ENCODE peak calls at places on chromosomes 16 and 17, in nine cellular contexts. One of them, this sample, is unnamed. For H3K4me1, the result is how much of the 10 kb centered on the place peaks cover.

GRCh38 chr16:24626251-24626650 is 86.9 kb downstream of the RBBP6 start:
- DNase-seq in esophagus squamous epithelium: no peak
- DNase-seq in uterus: no peak
- DNase-seq in A549: no peak
- DNase-seq in HCT116: no peak
- DNase-seq in GM12878: no peak
- DNase-seq in adrenal gland: no peak
- DNase-seq in body of pancreas: no peak
- DNase-seq in K562: no peak
- DNase-seq in this sample: no peak

GRCh38 chr16:26649646-26650045 is 417.1 kb upstream of the C16orf82 start:
- DNase-seq in esophagus squamous epithelium: no peak
- DNase-seq in uterus: no peak
- DNase-seq in A549: no peak
- DNase-seq in HCT116: no peak
- DNase-seq in GM12878: no peak
- DNase-seq in adrenal gland: no peak
- DNase-seq in body of pancreas: no peak
- DNase-seq in K562: no peak
- DNase-seq in this sample: no peak

GRCh38 chr17:68048996-68049395 is 13.5 kb downstream of the KPNA2 start:
- DNase-seq in esophagus squamous epithelium: no peak
- DNase-seq in uterus: no peak
- DNase-seq in A549: no peak
- DNase-seq in HCT116: peak
- DNase-seq in GM12878: no peak
- DNase-seq in adrenal gland: peak
- DNase-seq in body of pancreas: no peak
- DNase-seq in K562: peak
- DNase-seq in this sample: no peak

GRCh38 chr16:31474778-31475738 is 3.1 kb downstream of the TGFB1I1 start:
- DNase-seq in esophagus squamous epithelium: no peak
- DNase-seq in uterus: no peak
- DNase-seq in A549: no peak
- DNase-seq in HCT116: no peak
- DNase-seq in GM12878: no peak
- DNase-seq in adrenal gland: no peak
- DNase-seq in body of pancreas: no peak
- DNase-seq in K562: no peak
- DNase-seq in this sample: no peak

GRCh38 chr16:12168054-12169018 is 191.8 kb downstream of the SNX29 start:
- DNase-seq in esophagus squamous epithelium: no peak
- DNase-seq in uterus: no peak
- DNase-seq in A549: no peak
- DNase-seq in HCT116: no peak
- DNase-seq in GM12878: no peak
- DNase-seq in adrenal gland: no peak
- DNase-seq in body of pancreas: no peak
- DNase-seq in K562: no peak
- DNase-seq in this sample: no peak

GRCh38 chr17:50087912-50088405 is 7.2 kb upstream of the PDK2 start:
- DNase-seq in esophagus squamous epithelium: no peak
- DNase-seq in uterus: no peak
- DNase-seq in A549: no peak
- DNase-seq in HCT116: no peak
- DNase-seq in GM12878: no peak
- DNase-seq in adrenal gland: no peak
- DNase-seq in body of pancreas: no peak
- DNase-seq in K562: no peak
- DNase-seq in this sample: no peak

GRCh38 chr17:4327638-4328037 is 38.8 kb downstream of the UBE2G1 start:
- DNase-seq in esophagus squamous epithelium: no peak
- DNase-seq in uterus: no peak
- DNase-seq in A549: peak
- DNase-seq in HCT116: peak
- DNase-seq in GM12878: no peak
- DNase-seq in adrenal gland: no peak
- DNase-seq in body of pancreas: no peak
- DNase-seq in K562: peak
- DNase-seq in this sample: no peak

GRCh38 chr16:69927056-69927757 is 23.9 kb upstream of the CLEC18A start:
- DNase-seq in esophagus squamous epithelium: no peak
- DNase-seq in uterus: peak
- DNase-seq in A549: no peak
- DNase-seq in HCT116: no peak
- DNase-seq in GM12878: no peak
- DNase-seq in adrenal gland: peak
- DNase-seq in body of pancreas: peak
- DNase-seq in K562: no peak
- DNase-seq in this sample: no peak

GRCh38 chr16:55189975-55190636 is 133.9 kb upstream of the IRX6 start:
- DNase-seq in esophagus squamous epithelium: no peak
- DNase-seq in uterus: no peak
- DNase-seq in A549: no peak
- DNase-seq in HCT116: no peak
- DNase-seq in GM12878: no peak
- DNase-seq in adrenal gland: no peak
- DNase-seq in body of pancreas: no peak
- DNase-seq in K562: no peak
- DNase-seq in this sample: no peak

GRCh38 chr17:4018446-4018845 is 54.2 kb upstream of the ATP2A3 start:
- DNase-seq in esophagus squamous epithelium: no peak
- DNase-seq in uterus: no peak
- DNase-seq in A549: no peak
- DNase-seq in HCT116: no peak
- DNase-seq in GM12878: no peak
- DNase-seq in adrenal gland: no peak
- DNase-seq in body of pancreas: no peak
- DNase-seq in K562: no peak
- DNase-seq in this sample: no peak

GRCh38 chr17:7141824-7142223 is 27.2 kb upstream of the ASGR2 start:
- DNase-seq in esophagus squamous epithelium: no peak
- DNase-seq in uterus: no peak
- DNase-seq in A549: no peak
- DNase-seq in HCT116: no peak
- DNase-seq in GM12878: no peak
- DNase-seq in adrenal gland: no peak
- DNase-seq in body of pancreas: no peak
- DNase-seq in K562: no peak
- DNase-seq in this sample: peak

GRCh38 chr16:11296351-11296705 is 15.2 kb upstream of the PRM1 start:
- DNase-seq in esophagus squamous epithelium: no peak
- DNase-seq in uterus: no peak
- DNase-seq in A549: no peak
- DNase-seq in HCT116: no peak
- DNase-seq in GM12878: no peak
- DNase-seq in adrenal gland: no peak
- DNase-seq in body of pancreas: no peak
- DNase-seq in K562: no peak
- DNase-seq in this sample: no peak

DNA sequence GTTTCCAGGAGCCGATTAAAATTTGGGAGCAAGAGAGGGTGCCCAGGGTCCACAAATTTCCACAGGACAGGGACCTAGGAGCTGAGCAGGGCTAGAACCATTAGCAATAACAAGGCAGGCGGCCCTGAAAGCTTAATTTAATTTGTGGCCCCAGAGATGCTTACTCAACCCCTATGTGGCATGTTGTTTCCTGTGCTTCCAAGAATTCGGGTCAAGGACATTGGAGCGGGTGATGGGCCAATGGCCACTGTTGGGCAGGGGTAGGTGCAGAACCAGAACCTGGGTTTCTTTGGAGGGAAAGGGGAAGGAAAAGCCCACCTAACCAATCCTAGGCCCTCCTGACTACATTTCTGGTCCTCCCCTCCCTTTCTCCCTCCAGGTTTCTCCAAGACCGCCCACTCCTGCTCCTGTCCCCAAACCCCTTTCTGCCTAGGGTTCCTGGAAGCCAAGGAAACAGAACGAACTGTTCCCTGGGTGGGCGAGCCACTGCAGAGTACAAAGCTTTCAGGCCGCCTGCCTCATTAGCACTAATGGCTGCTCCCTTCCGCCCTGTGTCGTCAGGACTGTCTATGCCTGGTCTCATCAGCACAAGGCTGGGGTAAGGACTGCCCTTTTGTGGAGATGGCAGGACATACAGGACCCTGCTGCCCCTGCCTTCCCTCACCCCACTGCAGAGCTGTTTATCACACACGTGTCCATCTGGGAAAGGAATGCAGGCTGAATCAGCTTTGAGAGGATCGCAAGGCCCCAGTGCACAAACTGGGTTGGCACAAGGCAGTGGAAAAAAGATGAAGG is 581 bp upstream of the AGRP start:
- DNase-seq in esophagus squamous epithelium: no peak
- DNase-seq in uterus: no peak
- DNase-seq in A549: no peak
- DNase-seq in HCT116: no peak
- DNase-seq in GM12878: no peak
- DNase-seq in adrenal gland: peak
- DNase-seq in body of pancreas: no peak
- DNase-seq in K562: no peak
- DNase-seq in this sample: no peak
- H3K4me1 ChIP-seq in esophagus squamous epithelium: under half
- H3K4me1 ChIP-seq in uterus: under half
- H3K4me1 ChIP-seq in A549: under half
- H3K4me1 ChIP-seq in HCT116: under half
- H3K4me1 ChIP-seq in GM12878: under half
- H3K4me1 ChIP-seq in adrenal gland: under half
- H3K4me1 ChIP-seq in body of pancreas: under half
- H3K4me1 ChIP-seq in K562: under half
- H3K4me1 ChIP-seq in this sample: under half

DNA sequence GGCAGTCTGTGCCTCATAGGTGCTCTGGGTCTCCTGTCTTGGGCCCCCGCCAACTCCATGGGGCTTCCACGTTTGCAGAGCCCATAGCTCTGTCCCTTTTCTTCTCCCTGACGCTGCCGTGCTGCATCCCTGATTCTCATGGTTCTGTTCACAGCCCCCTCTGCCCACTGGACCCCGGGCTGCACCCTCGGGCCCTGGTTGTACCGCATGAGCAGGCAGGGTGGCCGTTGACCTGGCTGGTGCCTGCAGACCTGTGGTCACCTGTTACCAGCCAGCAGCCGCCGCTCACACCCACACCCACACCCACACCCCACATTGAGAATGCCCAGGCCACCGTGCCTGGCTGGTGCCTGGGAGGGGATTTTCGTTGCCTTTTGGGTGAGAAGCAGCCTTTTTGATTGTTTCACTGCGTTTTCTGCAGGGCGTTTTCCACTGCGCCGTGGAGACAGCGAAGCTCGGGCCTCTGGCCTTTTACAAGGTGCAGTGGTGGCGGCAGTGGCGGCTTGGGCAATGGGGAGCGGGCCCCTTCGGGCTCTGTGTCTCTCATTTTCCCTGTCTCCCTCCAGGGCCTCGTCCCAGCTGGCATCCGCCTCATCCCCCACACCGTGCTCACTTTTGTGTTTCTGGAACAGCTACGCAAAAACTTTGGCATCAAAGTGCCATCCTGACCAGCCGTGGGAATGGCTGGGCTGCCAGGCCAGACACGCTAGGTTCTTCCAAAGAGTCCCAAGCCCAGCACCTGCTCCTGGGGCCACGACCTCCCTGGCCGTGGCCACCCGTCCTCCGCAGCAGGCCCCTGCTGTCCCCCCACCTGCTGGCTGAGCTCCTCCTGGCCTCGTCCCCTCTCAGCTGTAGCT is 7.6 kb downstream of the SLC25A10 start:
- DNase-seq in esophagus squamous epithelium: no peak
- DNase-seq in uterus: no peak
- DNase-seq in A549: no peak
- DNase-seq in HCT116: no peak
- DNase-seq in GM12878: no peak
- DNase-seq in adrenal gland: no peak
- DNase-seq in body of pancreas: no peak
- DNase-seq in K562: no peak
- DNase-seq in this sample: no peak
- H3K27ac ChIP-seq in esophagus squamous epithelium: no peak
- H3K27ac ChIP-seq in uterus: no peak
- H3K27ac ChIP-seq in A549: no peak
- H3K27ac ChIP-seq in HCT116: no peak
- H3K27ac ChIP-seq in GM12878: no peak
- H3K27ac ChIP-seq in adrenal gland: no peak
- H3K27ac ChIP-seq in body of pancreas: no peak
- H3K27ac ChIP-seq in K562: no peak
- H3K27ac ChIP-seq in this sample: no peak

GRCh38 chr16:19363741-19364140 is 53.9 kb upstream of the TMC5 start:
- DNase-seq in esophagus squamous epithelium: no peak
- DNase-seq in uterus: no peak
- DNase-seq in A549: no peak
- DNase-seq in HCT116: no peak
- DNase-seq in GM12878: no peak
- DNase-seq in adrenal gland: no peak
- DNase-seq in body of pancreas: no peak
- DNase-seq in K562: no peak
- DNase-seq in this sample: no peak

GRCh38 chr16:19367335-19367734 is 50.3 kb upstream of the TMC5 start:
- DNase-seq in esophagus squamous epithelium: no peak
- DNase-seq in uterus: no peak
- DNase-seq in A549: no peak
- DNase-seq in HCT116: no peak
- DNase-seq in GM12878: no peak
- DNase-seq in adrenal gland: no peak
- DNase-seq in body of pancreas: no peak
- DNase-seq in K562: no peak
- DNase-seq in this sample: no peak

GRCh38 chr16:19361587-19361986 is 56.1 kb upstream of the TMC5 start:
- DNase-seq in esophagus squamous epithelium: no peak
- DNase-seq in uterus: no peak
- DNase-seq in A549: no peak
- DNase-seq in HCT116: no peak
- DNase-seq in GM12878: no peak
- DNase-seq in adrenal gland: no peak
- DNase-seq in body of pancreas: no peak
- DNase-seq in K562: no peak
- DNase-seq in this sample: no peak

DNA sequence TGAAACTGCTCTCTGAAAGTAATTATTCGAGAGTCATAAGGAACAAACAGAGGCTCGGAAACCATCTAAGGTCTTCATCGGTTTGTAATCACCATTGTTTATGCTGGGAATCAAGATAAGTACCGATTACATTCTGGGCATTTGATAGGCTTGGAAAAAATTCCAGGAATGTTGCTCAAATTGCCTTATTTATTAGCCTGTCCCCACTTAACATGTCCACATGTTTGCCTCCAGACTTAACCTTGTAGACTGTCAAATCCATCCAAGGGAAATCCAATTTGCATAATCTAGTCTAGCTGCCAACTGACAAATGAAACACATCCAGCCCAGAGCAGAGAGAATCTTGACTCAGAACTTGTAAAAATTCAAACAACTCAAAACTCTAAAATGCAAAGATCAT is 51.3 kb upstream of the TMC5 start:
- DNase-seq in esophagus squamous epithelium: no peak
- DNase-seq in uterus: no peak
- DNase-seq in A549: no peak
- DNase-seq in HCT116: no peak
- DNase-seq in GM12878: no peak
- DNase-seq in adrenal gland: no peak
- DNase-seq in body of pancreas: no peak
- DNase-seq in K562: no peak
- DNase-seq in this sample: no peak
- TF ChIP-seq POLR2A in esophagus squamous epithelium: no peak
- TF ChIP-seq POLR2A in uterus: no peak
- TF ChIP-seq POLR2A in A549: no peak
- TF ChIP-seq POLR2A in HCT116: no peak
- TF ChIP-seq POLR2A in GM12878: no peak
- TF ChIP-seq POLR2A in adrenal gland: no peak
- TF ChIP-seq POLR2A in body of pancreas: no peak
- TF ChIP-seq POLR2A in K562: no peak
- TF ChIP-seq POLR2A in this sample: no peak

GRCh38 chr17:64498308-64499203 is 1.7 kb upstream of the POLG2 start:
- DNase-seq in esophagus squamous epithelium: no peak
- DNase-seq in uterus: no peak
- DNase-seq in A549: no peak
- DNase-seq in HCT116: no peak
- DNase-seq in GM12878: no peak
- DNase-seq in adrenal gland: no peak
- DNase-seq in body of pancreas: no peak
- DNase-seq in K562: no peak
- DNase-seq in this sample: no peak
- H3K4me1 ChIP-seq in esophagus squamous epithelium: half or more
- H3K4me1 ChIP-seq in uterus: under half
- H3K4me1 ChIP-seq in A549: half or more
- H3K4me1 ChIP-seq in HCT116: under half
- H3K4me1 ChIP-seq in GM12878: under half
- H3K4me1 ChIP-seq in adrenal gland: under half
- H3K4me1 ChIP-seq in body of pancreas: half or more
- H3K4me1 ChIP-seq in K562: under half
- H3K4me1 ChIP-seq in this sample: under half